ENCODE peak calls at places on chromosomes 2 and 18, in six cellular contexts. E is transverse colon, I is GM23248, W is right lobe of liver, O is heart right ventricle, G is left ventricle myocardium inferior. V is an unnamed sample. For H3K4me1, the result is how much of the 10 kb centered on the place peaks cover.

GRCh38 chr2:101410114-101410513 is 22.8 kb upstream of the CREG2 start:
- DNase-seq in E (no peak), W (no peak), O (no peak), I (no peak), G (no peak), V (no peak)

GRCh38 chr2:180376076-180376475 is 369.0 kb upstream of the CWC22 start:
- DNase-seq in I (no peak), E (no peak), G (no peak), W (no peak), O (no peak), V (no peak)

GRCh38 chr2:51220080-51220479 is 188.1 kb upstream of the NRXN1 start:
- DNase-seq in E (no peak), O (no peak), W (no peak), G (no peak), I (no peak), V (no peak)

GRCh38 chr2:231780123-231780908 is 766 bp downstream of the PDE6D start:
- DNase-seq in G (no peak), O (peak), I (peak), W (peak), E (peak), V (no peak)

GRCh38 chr18:41099451-41099850 is 855.6 kb upstream of the PIK3C3 start:
- DNase-seq in E (no peak), W (no peak), G (no peak), O (no peak), I (no peak), V (no peak)

GRCh38 chr2:203722411-203722810 is 16.0 kb downstream of the CD28 start:
- DNase-seq in W (no peak), I (peak), O (no peak), E (no peak), G (no peak), V (no peak)

GRCh38 chr2:190545756-190546385 is 11.3 kb upstream of the NEMP2 start:
- DNase-seq in O (no peak), I (no peak), W (no peak), E (no peak), G (no peak), V (no peak)

GRCh38 chr2:133044556-133044955 is 374.6 kb upstream of the LYPD1 start:
- DNase-seq in W (no peak), E (no peak), I (no peak), G (no peak), O (no peak), V (no peak)

GRCh38 chr18:64103979-64104378 is 44.9 kb downstream of the LINC00305 start:
- DNase-seq in O (no peak), E (no peak), I (peak), W (no peak), G (no peak), V (no peak)

GRCh38 chr2:165870346-165870745 is 76.3 kb upstream of the GALNT3 start:
- DNase-seq in I (no peak), O (no peak), W (no peak), G (no peak), E (no peak), V (no peak)

GRCh38 chr2:60742419-60742818 is 13.6 kb upstream of the PAPOLG start:
- DNase-seq in E (no peak), O (no peak), G (no peak), I (no peak), W (no peak), V (no peak)

GRCh38 chr2:135494917-135495316 is 36.1 kb downstream of the ZRANB3 start:
- DNase-seq in W (no peak), E (no peak), O (no peak), G (no peak), I (no peak), V (no peak)

GRCh38 chr18:52174220-52174619 is 165.8 kb upstream of the DCC start:
- DNase-seq in W (no peak), I (no peak), E (no peak), O (no peak), G (no peak), V (no peak)

GRCh38 chr2:241657851-241658254 is 20.4 kb downstream of the ATG4B start:
- DNase-seq in G (no peak), I (no peak), W (no peak), E (no peak), O (no peak), V (no peak)

GRCh38 chr2:188808921-188809320 is 165.3 kb upstream of the COL3A1 start:
- DNase-seq in O (no peak), E (no peak), G (no peak), W (no peak), I (peak), V (no peak)

GRCh38 chr2:131040661-131041401 is 52.4 kb downstream of the FAM168B start:
- DNase-seq in O (no peak), W (no peak), I (no peak), E (no peak), G (no peak), V (no peak)

GRCh38 chr2:70716131-70716766 is 51.8 kb downstream of the ADD2 start:
- DNase-seq in E (no peak), W (no peak), O (no peak), G (peak), I (no peak), V (no peak)

GRCh38 chr2:215793747-215794595 is 219.4 kb downstream of the MREG start:
- DNase-seq in W (no peak), I (peak), E (peak), O (peak), G (no peak), V (no peak)

GRCh38 chr2:231387904-231388724 is 7.4 kb upstream of the B3GNT7 start:
- DNase-seq in I (peak), O (peak), W (no peak), G (peak), E (no peak), V (no peak)

GRCh38 chr2:3279236-3279960 is 98.2 kb downstream of the EIPR1 start:
- DNase-seq in O (no peak), I (no peak), W (peak), G (no peak), E (no peak), V (no peak)

GRCh38 chr18:47683774-47684173 is 246.7 kb downstream of the SMAD2 start:
- DNase-seq in W (no peak), I (no peak), O (no peak), E (no peak), G (no peak), V (no peak)

GRCh38 chr2:166230724-166231070 is 102.9 kb upstream of the SCN1A start:
- DNase-seq in G (no peak), E (no peak), I (no peak), O (no peak), W (no peak), V (no peak)

GRCh38 chr2:98915751-98916358 is 20.2 kb downstream of the CRACDL start:
- DNase-seq in I (peak), W (no peak), E (no peak), O (no peak), G (no peak), V (no peak)

DNA sequence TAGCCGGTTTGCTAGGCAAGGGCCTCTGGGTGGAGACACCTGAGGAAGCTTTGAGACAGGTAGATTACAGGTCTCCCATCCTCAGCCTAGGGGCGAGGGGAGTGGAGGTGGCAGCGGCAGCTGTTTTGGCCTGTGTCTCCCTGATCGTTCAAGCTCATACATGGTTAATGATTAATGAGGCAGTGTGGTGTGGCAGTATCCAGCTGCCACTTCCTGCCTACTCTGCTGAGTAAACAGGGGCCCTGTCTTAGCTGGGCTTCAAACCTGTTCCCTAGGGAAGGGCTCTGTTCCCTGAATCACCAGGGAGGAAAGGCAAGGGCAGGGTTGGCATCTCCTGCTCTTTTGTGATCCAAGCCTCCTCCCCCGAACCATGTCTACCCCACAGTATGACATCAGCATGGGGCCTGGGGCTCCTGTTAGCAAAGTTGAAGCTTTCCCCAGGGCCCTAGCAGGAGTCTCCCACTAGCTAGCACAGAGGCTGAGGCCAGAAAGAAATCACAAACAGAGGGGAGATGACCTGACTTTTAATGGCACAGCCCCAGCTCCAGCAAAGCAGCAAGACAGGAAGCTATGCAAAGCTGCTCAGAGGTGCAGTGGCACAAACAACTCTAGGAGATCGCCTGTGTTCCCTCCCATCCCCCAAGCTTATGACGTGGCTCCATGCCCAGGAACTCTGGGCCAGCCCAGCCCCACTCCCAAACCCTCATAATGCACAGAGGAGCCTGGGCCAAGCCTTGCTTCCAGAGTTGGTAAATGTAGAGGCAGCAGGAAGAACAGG is 3.7 kb upstream of the TUBA4B start:
- DNase-seq in W (peak), I (peak), G (peak), E (peak), O (peak), V (no peak)
- H3K4me3 ChIP-seq in W (peak), I (peak), G (peak), E (peak), O (peak), V (no peak)

DNA sequence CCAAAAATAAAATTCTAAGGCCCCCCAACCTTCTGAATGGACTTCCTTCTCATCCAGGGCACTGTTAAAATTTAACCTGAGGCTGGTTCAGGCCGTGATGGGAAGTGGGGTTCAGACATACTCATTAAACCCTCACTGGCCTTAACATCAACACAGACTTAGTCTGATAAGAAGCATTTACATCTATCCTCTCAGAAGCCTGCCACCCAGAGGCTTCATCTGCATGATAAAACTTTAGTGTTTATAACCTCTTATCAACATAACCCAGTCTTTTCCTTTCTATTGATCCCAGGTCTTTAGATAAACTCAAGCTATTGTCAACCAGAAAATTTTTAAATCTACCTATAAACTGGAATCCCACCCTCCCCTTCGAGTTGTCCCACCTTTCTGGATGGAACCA is 22.4 kb downstream of the ITSN2 start:
- DNase-seq in G (no peak), W (no peak), E (no peak), O (no peak), I (no peak), V (no peak)
- H3K27ac ChIP-seq in G (no peak), W (no peak), E (no peak), O (no peak), I (no peak), V (no peak)

DNA sequence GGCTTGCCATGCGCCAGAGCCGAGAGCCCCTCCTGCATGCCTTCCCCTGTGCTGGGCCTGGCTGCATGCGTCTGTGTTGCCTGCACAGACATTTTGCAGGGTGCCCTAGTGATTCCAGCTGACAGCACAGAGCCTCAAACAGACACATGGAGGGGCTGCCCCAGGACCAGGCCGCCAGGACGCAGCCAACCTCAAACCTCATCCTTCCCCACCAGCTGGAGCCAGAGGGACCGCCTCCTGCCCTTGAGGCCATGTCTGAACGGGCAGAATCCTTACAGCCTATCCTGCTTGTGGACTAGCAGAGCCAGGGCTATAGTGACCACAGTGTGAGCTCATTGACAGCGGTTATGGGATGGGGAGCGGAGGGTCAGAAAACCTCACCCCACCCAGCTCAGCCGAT is 22.5 kb downstream of the ODC1 start:
- DNase-seq in O (no peak), E (no peak), W (no peak), I (no peak), G (no peak), V (no peak)
- H3K4me1 ChIP-seq in O (under half), E (under half), W (under half), I (under half), G (under half), V (under half)

DNA sequence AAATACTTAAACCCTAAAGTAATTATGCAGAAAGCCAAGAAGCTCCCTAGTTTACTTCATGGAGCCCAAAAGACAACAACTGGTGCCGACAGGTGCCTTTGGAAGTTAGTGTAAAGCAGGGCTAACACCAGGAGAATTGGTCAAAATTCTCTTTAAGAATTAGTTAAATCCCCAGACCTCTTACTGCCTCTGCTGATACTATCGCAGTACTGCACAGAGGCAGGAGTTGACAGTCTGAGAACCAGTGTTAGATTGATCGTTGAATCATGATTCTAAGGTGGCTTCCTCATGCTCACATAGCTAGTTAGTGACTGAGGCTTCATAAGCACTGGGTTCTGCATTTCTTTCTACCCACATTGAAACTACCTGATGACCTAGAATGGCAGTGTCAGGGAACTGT is 445.0 kb downstream of the XIRP2 start:
- DNase-seq in G (no peak), I (peak), E (no peak), O (no peak), W (no peak), V (no peak)
- H3K4me3 ChIP-seq in G (no peak), I (no peak), E (no peak), O (no peak), W (no peak), V (no peak)

GRCh38 chr18:13895505-13896033 is 19.8 kb downstream of the MC2R start:
- DNase-seq in W (no peak), O (no peak), G (no peak), E (no peak), I (no peak), V (no peak)

GRCh38 chr18:13890962-13891361 is 24.4 kb downstream of the MC2R start:
- DNase-seq in O (no peak), I (no peak), G (no peak), E (no peak), W (no peak), V (no peak)

GRCh38 chr18:13889661-13890060 is 25.7 kb downstream of the MC2R start:
- DNase-seq in G (no peak), W (no peak), I (peak), O (no peak), E (no peak), V (no peak)

GRCh38 chr18:13892098-13892497 is 23.2 kb downstream of the MC2R start:
- DNase-seq in W (no peak), G (no peak), E (no peak), I (no peak), O (no peak), V (no peak)

DNA sequence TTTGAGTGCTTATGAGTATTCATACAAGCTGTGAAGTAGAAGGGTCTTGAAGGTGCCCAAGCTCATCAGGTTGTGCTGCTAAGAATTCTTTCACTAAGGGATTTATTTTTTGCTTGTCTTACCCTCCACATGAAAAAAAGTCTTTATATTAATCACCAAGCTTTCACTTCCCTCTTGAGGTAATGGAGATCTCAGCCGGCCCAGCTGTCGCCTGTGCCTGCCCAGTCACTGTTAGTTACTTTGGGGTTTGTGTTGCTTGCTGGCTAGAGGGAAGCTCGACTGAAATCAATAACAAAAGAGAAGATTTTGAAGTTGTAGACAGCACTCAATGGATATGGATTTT is 21.9 kb downstream of the MC2R start:
- DNase-seq in O (no peak), E (no peak), I (no peak), W (no peak), G (no peak), V (no peak)
- H3K27ac ChIP-seq in O (no peak), E (no peak), I (no peak), W (no peak), G (no peak), V (no peak)

GRCh38 chr18:59675346-59675745 is 21.9 kb downstream of the CCBE1 start:
- DNase-seq in I (no peak), G (no peak), E (no peak), W (no peak), O (no peak), V (no peak)
- H3K4me1 ChIP-seq in I (under half), G (under half), E (under half), W (under half), O (under half), V (under half)

GRCh38 chr2:44398243-44398897 is 36.6 kb downstream of the CAMKMT start:
- DNase-seq in I (peak), W (no peak), E (no peak), G (no peak), O (no peak), V (no peak)
- H3K4me3 ChIP-seq in I (peak), W (no peak), E (no peak), G (no peak), O (no peak), V (no peak)

GRCh38 chr2:138979131-138979530 is 198.9 kb upstream of the NXPH2 start:
- DNase-seq in W (no peak), E (no peak), I (no peak), O (no peak), G (no peak), V (no peak)
- H3K27ac ChIP-seq in W (no peak), E (no peak), I (no peak), O (no peak), G (no peak), V (no peak)

GRCh38 chr2:46298272-46298521 is 990 bp downstream of the EPAS1 start:
- DNase-seq in W (no peak), G (no peak), O (no peak), I (peak), E (no peak), V (no peak)

GRCh38 chr2:46300406-46300832 is 3.2 kb downstream of the EPAS1 start:
- DNase-seq in O (no peak), I (no peak), G (no peak), W (no peak), E (no peak), V (no peak)

GRCh38 chr2:46298522-46299351 is 1.5 kb downstream of the EPAS1 start:
- DNase-seq in G (peak), E (peak), I (peak), W (peak), O (peak), V (no peak)

GRCh38 chr2:46297546-46298271 is 502 bp downstream of the EPAS1 start:
- DNase-seq in E (peak), I (peak), O (peak), W (peak), G (peak), V (no peak)

DNA sequence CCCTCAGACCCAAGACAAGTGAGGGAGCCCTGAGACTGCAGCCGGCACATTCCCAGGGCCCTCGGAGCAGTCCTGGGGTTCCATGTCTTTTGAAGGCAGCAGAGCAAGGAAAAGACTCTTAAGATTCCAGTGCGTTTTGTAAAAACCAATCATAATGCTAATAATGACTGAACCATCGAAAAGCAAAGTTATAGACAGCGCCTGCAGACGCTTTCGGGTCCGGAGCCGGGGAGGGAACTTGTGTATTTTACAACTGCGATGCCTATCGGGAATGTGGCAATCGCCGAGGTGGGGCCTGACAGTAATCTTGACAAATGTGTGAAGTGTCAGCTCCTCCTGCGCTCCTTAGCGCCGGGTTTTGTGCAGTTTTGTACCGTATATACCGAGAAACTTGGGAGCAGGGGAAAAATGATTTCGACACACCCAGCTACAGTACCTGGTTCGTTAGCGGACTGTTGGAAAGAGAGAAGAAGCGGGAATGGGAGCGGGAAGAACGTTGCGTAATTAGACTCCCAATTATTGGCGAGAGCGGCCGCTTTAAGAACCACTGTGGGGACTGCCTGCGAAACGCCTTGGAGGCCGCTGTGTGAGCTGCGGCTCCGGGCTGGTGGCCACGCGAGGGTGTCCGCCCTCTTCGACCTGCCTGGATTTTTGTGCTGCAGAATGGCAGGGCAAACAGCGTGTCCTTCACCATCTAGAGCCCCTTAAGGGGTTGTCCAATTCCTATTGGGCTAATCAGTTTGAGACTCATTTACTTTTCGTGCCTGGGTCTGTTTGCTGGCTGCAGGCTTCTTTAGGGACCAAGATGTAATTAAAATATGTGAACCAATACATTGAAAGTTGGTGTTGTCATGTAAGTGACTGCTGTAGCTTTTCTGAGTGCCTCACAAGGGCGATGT is 2.4 kb downstream of the EPAS1 start:
- DNase-seq in W (peak), E (peak), G (peak), I (peak), O (peak), V (no peak)
- H3K4me1 ChIP-seq in W (under half), E (under half), G (half or more), I (under half), O (under half), V (under half)